ENCODE peak calls at places on chromosomes 5 and 9, in six cellular contexts. One of them, this sample, is unnamed.

GRCh38 chr5:54689411-54690251 is 172.1 kb downstream of the SNX18 start:
- DNase-seq in K562: no peak
- DNase-seq in GM12878: no peak
- DNase-seq in transverse colon: no peak
- DNase-seq in suprapubic skin: no peak
- DNase-seq in breast epithelium: no peak
- DNase-seq in this sample: no peak

GRCh38 chr9:710951-711745 is 130.3 kb upstream of the DMRT1 start:
- DNase-seq in breast epithelium: no peak
- DNase-seq in suprapubic skin: no peak
- DNase-seq in GM12878: no peak
- DNase-seq in K562: no peak
- DNase-seq in transverse colon: no peak
- DNase-seq in this sample: no peak

GRCh38 chr9:13358128-13358527 is 78.6 kb upstream of the MPDZ start:
- DNase-seq in GM12878: no peak
- DNase-seq in K562: no peak
- DNase-seq in transverse colon: no peak
- DNase-seq in breast epithelium: no peak
- DNase-seq in suprapubic skin: no peak
- DNase-seq in this sample: no peak

GRCh38 chr5:6401410-6401809 is 23.1 kb upstream of the MED10 start:
- DNase-seq in suprapubic skin: no peak
- DNase-seq in breast epithelium: no peak
- DNase-seq in transverse colon: no peak
- DNase-seq in GM12878: no peak
- DNase-seq in K562: no peak
- DNase-seq in this sample: no peak

GRCh38 chr9:34964458-34964857 is 6.4 kb downstream of the PHF24 start:
- DNase-seq in breast epithelium: no peak
- DNase-seq in GM12878: no peak
- DNase-seq in transverse colon: no peak
- DNase-seq in K562: no peak
- DNase-seq in suprapubic skin: no peak
- DNase-seq in this sample: no peak

GRCh38 chr5:101717729-101718128 is 578.4 kb downstream of the SLCO4C1 start:
- DNase-seq in GM12878: no peak
- DNase-seq in breast epithelium: no peak
- DNase-seq in K562: no peak
- DNase-seq in transverse colon: no peak
- DNase-seq in suprapubic skin: no peak
- DNase-seq in this sample: no peak

GRCh38 chr9:19642256-19642655 is 146.6 kb downstream of the SLC24A2 start:
- DNase-seq in suprapubic skin: no peak
- DNase-seq in transverse colon: no peak
- DNase-seq in K562: no peak
- DNase-seq in breast epithelium: no peak
- DNase-seq in GM12878: no peak
- DNase-seq in this sample: no peak

GRCh38 chr9:17962747-17963146 is 383.9 kb downstream of the SH3GL2 start:
- DNase-seq in transverse colon: peak
- DNase-seq in K562: no peak
- DNase-seq in GM12878: no peak
- DNase-seq in breast epithelium: no peak
- DNase-seq in suprapubic skin: no peak
- DNase-seq in this sample: no peak

GRCh38 chr5:392431-392988 is 50.5 kb upstream of the EXOC3 start:
- DNase-seq in breast epithelium: no peak
- DNase-seq in suprapubic skin: peak
- DNase-seq in GM12878: peak
- DNase-seq in K562: no peak
- DNase-seq in transverse colon: no peak
- DNase-seq in this sample: peak

GRCh38 chr9:78860806-78861475 is 564.0 kb downstream of the PSAT1 start:
- DNase-seq in transverse colon: no peak
- DNase-seq in breast epithelium: no peak
- DNase-seq in suprapubic skin: no peak
- DNase-seq in GM12878: no peak
- DNase-seq in K562: no peak
- DNase-seq in this sample: no peak

GRCh38 chr5:11903121-11903613 is 1.1 kb downstream of the CTNND2 start:
- DNase-seq in GM12878: no peak
- DNase-seq in transverse colon: no peak
- DNase-seq in suprapubic skin: no peak
- DNase-seq in breast epithelium: no peak
- DNase-seq in K562: no peak
- DNase-seq in this sample: no peak

GRCh38 chr5:166710275-166710674 is 1581.2 kb upstream of the WWC1 start:
- DNase-seq in GM12878: no peak
- DNase-seq in K562: no peak
- DNase-seq in suprapubic skin: no peak
- DNase-seq in breast epithelium: no peak
- DNase-seq in transverse colon: no peak
- DNase-seq in this sample: no peak

GRCh38 chr5:139968547-139969261 is 74.4 kb downstream of the NRG2 start:
- DNase-seq in GM12878: peak
- DNase-seq in transverse colon: peak
- DNase-seq in breast epithelium: peak
- DNase-seq in suprapubic skin: peak
- DNase-seq in K562: peak
- DNase-seq in this sample: peak

GRCh38 chr9:137407590-137408300 is 15.2 kb downstream of the EXD3 start:
- DNase-seq in K562: peak
- DNase-seq in breast epithelium: no peak
- DNase-seq in transverse colon: no peak
- DNase-seq in suprapubic skin: no peak
- DNase-seq in GM12878: peak
- DNase-seq in this sample: no peak

GRCh38 chr5:66860199-66860975 is 264.2 kb downstream of the MAST4 start:
- DNase-seq in breast epithelium: no peak
- DNase-seq in suprapubic skin: no peak
- DNase-seq in transverse colon: no peak
- DNase-seq in K562: no peak
- DNase-seq in GM12878: no peak
- DNase-seq in this sample: no peak

GRCh38 chr5:129903466-129904101 is 681 bp upstream of the CHSY3 start:
- DNase-seq in transverse colon: no peak
- DNase-seq in K562: no peak
- DNase-seq in GM12878: no peak
- DNase-seq in breast epithelium: no peak
- DNase-seq in suprapubic skin: no peak
- DNase-seq in this sample: no peak

GRCh38 chr5:44860267-44860666 is 51.5 kb downstream of the MRPS30 start:
- DNase-seq in transverse colon: no peak
- DNase-seq in K562: no peak
- DNase-seq in GM12878: no peak
- DNase-seq in suprapubic skin: no peak
- DNase-seq in breast epithelium: no peak
- DNase-seq in this sample: no peak

GRCh38 chr9:114902773-114903589 is 27.4 kb downstream of the TNFSF8 start:
- DNase-seq in transverse colon: no peak
- DNase-seq in K562: no peak
- DNase-seq in suprapubic skin: no peak
- DNase-seq in GM12878: no peak
- DNase-seq in breast epithelium: no peak
- DNase-seq in this sample: no peak

GRCh38 chr9:116286287-116286686 is 132.7 kb downstream of the PAPPA start:
- DNase-seq in breast epithelium: no peak
- DNase-seq in suprapubic skin: no peak
- DNase-seq in K562: no peak
- DNase-seq in GM12878: no peak
- DNase-seq in transverse colon: no peak
- DNase-seq in this sample: no peak

GRCh38 chr5:148559461-148559860 is 94.9 kb downstream of the HTR4 start:
- DNase-seq in transverse colon: peak
- DNase-seq in GM12878: no peak
- DNase-seq in suprapubic skin: no peak
- DNase-seq in breast epithelium: no peak
- DNase-seq in K562: peak
- DNase-seq in this sample: no peak

GRCh38 chr5:96655506-96655905 is 6.7 kb upstream of the CAST start:
- DNase-seq in GM12878: no peak
- DNase-seq in breast epithelium: no peak
- DNase-seq in suprapubic skin: no peak
- DNase-seq in K562: no peak
- DNase-seq in transverse colon: no peak
- DNase-seq in this sample: no peak

GRCh38 chr5:40570408-40571129 is 109.1 kb upstream of the PTGER4 start:
- DNase-seq in breast epithelium: no peak
- DNase-seq in GM12878: peak
- DNase-seq in suprapubic skin: no peak
- DNase-seq in K562: no peak
- DNase-seq in transverse colon: no peak
- DNase-seq in this sample: no peak

GRCh38 chr5:144467795-144468194 is 297.1 kb downstream of the KCTD16 start:
- DNase-seq in breast epithelium: no peak
- DNase-seq in suprapubic skin: no peak
- DNase-seq in K562: no peak
- DNase-seq in transverse colon: peak
- DNase-seq in GM12878: no peak
- DNase-seq in this sample: no peak

GRCh38 chr5:144864113-144864512 is 693.4 kb downstream of the KCTD16 start:
- DNase-seq in suprapubic skin: no peak
- DNase-seq in breast epithelium: no peak
- DNase-seq in K562: no peak
- DNase-seq in transverse colon: no peak
- DNase-seq in GM12878: no peak
- DNase-seq in this sample: no peak

GRCh38 chr9:83012578-83013260 is 50.2 kb downstream of the RASEF start:
- DNase-seq in GM12878: no peak
- DNase-seq in suprapubic skin: no peak
- DNase-seq in K562: no peak
- DNase-seq in transverse colon: no peak
- DNase-seq in breast epithelium: no peak
- DNase-seq in this sample: no peak

GRCh38 chr9:127353882-127354281 is 43.1 kb upstream of the SLC2A8 start:
- DNase-seq in K562: no peak
- DNase-seq in breast epithelium: no peak
- DNase-seq in transverse colon: no peak
- DNase-seq in GM12878: no peak
- DNase-seq in suprapubic skin: no peak
- DNase-seq in this sample: no peak

GRCh38 chr5:95281211-95281610 is 3.7 kb downstream of the MCTP1 start:
- DNase-seq in GM12878: no peak
- DNase-seq in K562: no peak
- DNase-seq in transverse colon: no peak
- DNase-seq in suprapubic skin: no peak
- DNase-seq in breast epithelium: no peak
- DNase-seq in this sample: no peak

GRCh38 chr5:82793808-82794419 is 283.3 kb downstream of the TMEM167A start:
- DNase-seq in suprapubic skin: no peak
- DNase-seq in transverse colon: peak
- DNase-seq in GM12878: no peak
- DNase-seq in K562: peak
- DNase-seq in breast epithelium: no peak
- DNase-seq in this sample: no peak

GRCh38 chr5:74632947-74633356 is 7.6 kb downstream of the ENC1 start:
- DNase-seq in suprapubic skin: no peak
- DNase-seq in GM12878: no peak
- DNase-seq in breast epithelium: no peak
- DNase-seq in transverse colon: no peak
- DNase-seq in K562: no peak
- DNase-seq in this sample: no peak

GRCh38 chr5:175847061-175847460 is 24.3 kb upstream of the CPLX2 start:
- DNase-seq in GM12878: no peak
- DNase-seq in transverse colon: no peak
- DNase-seq in K562: no peak
- DNase-seq in breast epithelium: no peak
- DNase-seq in suprapubic skin: no peak
- DNase-seq in this sample: no peak
- TF ChIP-seq CTCF in GM12878: no peak
- TF ChIP-seq CTCF in transverse colon: no peak
- TF ChIP-seq CTCF in K562: no peak
- TF ChIP-seq CTCF in breast epithelium: no peak
- TF ChIP-seq CTCF in suprapubic skin: no peak
- TF ChIP-seq CTCF in this sample: no peak

DNA sequence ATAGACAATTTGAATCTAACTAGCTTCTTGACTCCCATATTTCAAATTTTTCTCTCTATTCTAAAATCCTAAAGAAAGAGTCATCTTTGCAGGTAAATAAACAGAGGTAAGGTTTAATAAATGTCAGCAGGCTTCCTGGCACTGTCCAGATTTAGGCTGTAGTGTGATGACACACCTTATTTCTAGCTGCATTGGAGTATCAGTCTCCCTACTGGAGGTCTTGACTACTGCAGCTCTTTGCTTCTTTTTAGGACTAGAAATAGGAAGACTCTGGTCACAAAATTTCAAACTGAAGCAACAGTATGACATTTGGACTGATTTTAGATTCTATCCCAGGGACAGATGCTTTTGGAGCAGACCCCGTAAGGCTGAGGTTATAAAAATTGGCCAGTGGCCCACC is 40.7 kb upstream of the PPP3R2 start:
- DNase-seq in breast epithelium: no peak
- DNase-seq in GM12878: no peak
- DNase-seq in transverse colon: no peak
- DNase-seq in suprapubic skin: no peak
- DNase-seq in K562: no peak
- DNase-seq in this sample: no peak
- TF ChIP-seq POLR2AphosphoS5 in breast epithelium: no peak
- TF ChIP-seq POLR2AphosphoS5 in GM12878: no peak
- TF ChIP-seq POLR2AphosphoS5 in transverse colon: no peak
- TF ChIP-seq POLR2AphosphoS5 in suprapubic skin: no peak
- TF ChIP-seq POLR2AphosphoS5 in K562: no peak
- TF ChIP-seq POLR2AphosphoS5 in this sample: no peak

GRCh38 chr5:135977375-135977928 is 22.7 kb upstream of the LECT2 start:
- DNase-seq in suprapubic skin: peak
- DNase-seq in breast epithelium: no peak
- DNase-seq in GM12878: no peak
- DNase-seq in K562: peak
- DNase-seq in transverse colon: peak
- DNase-seq in this sample: no peak
- TF ChIP-seq CTCF in suprapubic skin: peak
- TF ChIP-seq CTCF in breast epithelium: peak
- TF ChIP-seq CTCF in GM12878: peak
- TF ChIP-seq CTCF in K562: peak
- TF ChIP-seq CTCF in transverse colon: peak
- TF ChIP-seq CTCF in this sample: no peak

DNA sequence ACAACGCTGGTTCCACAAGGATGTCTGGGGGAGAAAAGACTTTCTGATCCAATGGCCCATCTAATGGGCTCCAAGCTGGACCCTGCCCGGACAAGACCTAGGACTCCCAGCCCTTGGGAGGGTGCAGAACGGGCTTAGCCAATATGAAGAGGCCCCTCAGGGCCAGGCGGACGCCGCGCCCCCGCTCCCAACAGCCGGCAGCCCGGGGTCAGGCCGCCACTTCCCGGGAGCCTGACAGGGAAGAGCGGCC is 493 bp downstream of the P4HA2 start:
- DNase-seq in K562: no peak
- DNase-seq in breast epithelium: no peak
- DNase-seq in GM12878: no peak
- DNase-seq in transverse colon: no peak
- DNase-seq in suprapubic skin: peak
- DNase-seq in this sample: no peak
- TF ChIP-seq POLR2AphosphoS5 in K562: no peak
- TF ChIP-seq POLR2AphosphoS5 in breast epithelium: no peak
- TF ChIP-seq POLR2AphosphoS5 in GM12878: no peak
- TF ChIP-seq POLR2AphosphoS5 in transverse colon: no peak
- TF ChIP-seq POLR2AphosphoS5 in suprapubic skin: peak
- TF ChIP-seq POLR2AphosphoS5 in this sample: no peak

This sample was measured in HL-60.